ENCODE peak calls at places on chromosome 10, in five cellular contexts. V is activated T-helper 1 cell treated with anti-CD3 and anti-CD28 coated beads, Interleukin-12 subunit alpha, Interleukin-12 subunit beta, Interleukin-2, Interleukin-4 antibody, amounts not matched to agents 30 ng/mL and 10 ng/mL and 1 ng/mL, durations not matched to agents 14 hours and 24 hours and 36 hours; Q is OCI-LY7; Z is iris pigment epithelial cell; H is NCI-H460. R is an unnamed sample.
A peak's percentile ranks its signal among the peaks of the same experiment; 100 is the strongest.

GRCh38 chr10:12699258-12699700 is 302.2 kb downstream of the CCDC3 start:
- DNase-seq in Z (peak; percentile 73), H (no peak), Q (no peak), V (peak; percentile 11), R (no peak)

GRCh38 chr10:132400041-132400546 is 3.1 kb downstream of the PWWP2B start:
- DNase-seq in Q (peak; percentile 20), Z (no peak), V (no peak), H (no peak), R (no peak)

GRCh38 chr10:126384269-126384873 is 3.9 kb downstream of the ADAM12 start:
- DNase-seq in V (no peak), Z (peak; percentile 74), Q (no peak), H (no peak), R (no peak)

GRCh38 chr10:47165711-47166404 is 134.1 kb upstream of the GDF10 start:
- DNase-seq in Z (peak; percentile 83), H (no peak), Q (no peak), V (no peak), R (peak; percentile 61)

GRCh38 chr10:66786705-66787104 is 139.1 kb upstream of the LRRTM3 start:
- DNase-seq in Z (no peak), H (peak; percentile 27), Q (no peak), V (no peak), R (no peak)

GRCh38 chr10:30392564-30392990 is 41.4 kb upstream of the MAP3K8 start:
- DNase-seq in V (peak; percentile 67), H (peak; percentile 64), Q (peak; percentile 74), Z (peak; percentile 39), R (peak; percentile 7)

GRCh38 chr10:22086730-22087364 is 83.3 kb upstream of the DNAJC1 start:
- DNase-seq in H (peak; percentile 60), Z (peak; percentile 88), V (no peak), Q (no peak), R (peak; percentile 37)

GRCh38 chr10:62814901-62815372 is 1.2 kb downstream of the EGR2 start:
- DNase-seq in Z (no peak), Q (no peak), V (no peak), H (no peak), R (no peak)

R was measured in AG09319.